ENCODE peak calls at places on chromosomes 4 and X, in seven cellular contexts. B is adrenal gland, W is GM13977, L is hepatocyte, M is right atrium auricular region, O is neural progenitor cell, F is epithelial cell of esophagus. C is an unnamed sample.

GRCh38 chrX:20056704-20057103 is 60.0 kb downstream of the MAP7D2 start:
- DNase-seq in M (no peak), F (peak; percentile 90), W (no peak), L (peak; percentile 8), B (no peak), O (peak; percentile 40), C (no peak)

GRCh38 chrX:8042304-8042703 is 115.1 kb upstream of the PNPLA4 start:
- DNase-seq in L (no peak), F (peak; percentile 42), W (no peak), B (no peak), M (no peak), O (peak; percentile 11), C (no peak)

GRCh38 chrX:42748067-42748850 is 29.7 kb downstream of the PPP1R2C start:
- DNase-seq in F (peak; percentile 42), B (no peak), O (no peak), W (no peak), M (no peak), L (no peak), C (no peak)

GRCh38 chrX:129523076-129524055 is at the start of gene SMARCA1:
- DNase-seq in B (peak; percentile 71), F (peak; percentile 5), W (no peak), M (no peak), O (peak; percentile 76), L (peak; percentile 84), C (peak; percentile 7)

GRCh38 chr4:167406181-167406580 is 171.9 kb upstream of the SPOCK3 start:
- DNase-seq in L (no peak), F (no peak), O (no peak), B (no peak), W (no peak), M (no peak), C (no peak)

GRCh38 chr4:152011469-152011868 is 250.7 kb upstream of the GATB start:
- DNase-seq in B (no peak), W (no peak), O (no peak), L (no peak), F (no peak), M (no peak), C (no peak)

GRCh38 chr4:8729408-8730149 is 137.0 kb downstream of the CPZ start:
- DNase-seq in F (no peak), W (no peak), M (peak; percentile 11), B (no peak), L (no peak), O (no peak), C (no peak)

GRCh38 chr4:176642472-176642871 is 150.2 kb downstream of the VEGFC start:
- DNase-seq in O (no peak), B (no peak), F (peak; percentile 23), L (no peak), W (peak; percentile 20), M (no peak), C (peak; percentile 10)

GRCh38 chrX:10901290-10901633 is 209.9 kb upstream of the HCCS start:
- DNase-seq in F (no peak), M (no peak), B (no peak), O (no peak), W (no peak), L (no peak), C (no peak)

GRCh38 chr4:22356996-22357596 is 158.8 kb downstream of the ADGRA3 start:
- DNase-seq in F (peak; percentile 47), M (no peak), O (no peak), L (peak; percentile 30), B (no peak), W (peak; percentile 10), C (peak; percentile 14)
- TF ChIP-seq CTCF in F (peak; percentile 44), M (no peak), O (peak; percentile 35), L (peak; percentile 51), B (no peak), W (peak; percentile 1), C (no peak)

GRCh38 chr4:150251752-150252190 is 173.5 kb downstream of the DCLK2 start:
- DNase-seq in M (no peak), W (no peak), L (no peak), B (no peak), F (no peak), O (peak; percentile 45), C (no peak)

GRCh38 chr4:150244600-150244999 is 166.4 kb downstream of the DCLK2 start:
- DNase-seq in L (no peak), B (no peak), O (no peak), F (no peak), M (no peak), W (no peak), C (no peak)

GRCh38 chr4:150250293-150250997 is 172.2 kb downstream of the DCLK2 start:
- DNase-seq in M (no peak), B (no peak), O (no peak), F (no peak), L (no peak), W (no peak), C (no peak)

GRCh38 chr4:150250998-150251651 is 172.9 kb downstream of the DCLK2 start:
- DNase-seq in O (no peak), M (no peak), L (peak; percentile 60), W (peak; percentile 70), B (no peak), F (no peak), C (peak; percentile 63)

DNA sequence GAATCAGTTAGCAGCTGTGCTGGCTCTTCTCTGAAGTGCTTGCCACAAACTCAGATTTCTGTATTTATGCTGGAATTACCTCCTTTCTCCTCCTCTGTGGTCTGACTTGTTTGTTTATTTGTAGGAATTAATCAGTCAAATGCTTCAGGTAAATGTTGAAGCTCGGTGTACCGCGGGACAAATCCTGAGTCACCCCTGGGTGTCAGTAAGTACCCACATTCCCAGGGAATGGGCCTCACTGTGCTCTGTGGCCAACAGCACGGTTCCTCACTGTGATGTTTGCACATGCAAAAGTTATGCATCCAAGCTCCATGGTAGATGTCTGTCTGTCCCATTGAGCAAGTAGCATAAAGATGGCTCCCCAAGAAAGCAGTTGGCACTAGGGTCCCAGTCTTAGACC is 169.9 kb downstream of the DCLK2 start:
- DNase-seq in F (peak; percentile 66), B (no peak), M (no peak), L (no peak), W (no peak), O (no peak), C (no peak)
- TF ChIP-seq CTCF in F (peak; percentile 20), B (no peak), M (no peak), L (peak; percentile 5), W (no peak), O (no peak), C (no peak)

GRCh38 chr4:182370491-182370890 is 127.3 kb downstream of the TENM3 start:
- DNase-seq in W (no peak), F (no peak), O (no peak), L (no peak), M (no peak), B (no peak), C (no peak)
- TF ChIP-seq CTCF in W (no peak), F (no peak), O (no peak), L (no peak), M (no peak), B (no peak), C (no peak)

GRCh38 chrX:106038625-106039024 is at the start of gene SERPINA7:
- DNase-seq in M (no peak), W (no peak), B (no peak), F (no peak), O (no peak), L (no peak), C (no peak)

GRCh38 chrX:106037835-106038473 is 573 bp downstream of the SERPINA7 start:
- DNase-seq in F (no peak), B (no peak), W (no peak), O (no peak), M (no peak), L (no peak), C (no peak)

GRCh38 chrX:106042296-106042695 is 3.8 kb upstream of the SERPINA7 start:
- DNase-seq in F (no peak), L (no peak), O (no peak), B (no peak), W (no peak), M (no peak), C (no peak)

GRCh38 chrX:106036716-106037115 is 1.8 kb downstream of the SERPINA7 start:
- DNase-seq in O (no peak), L (no peak), B (no peak), M (no peak), F (no peak), W (no peak), C (no peak)

GRCh38 chrX:106039920-106040319 is 1.4 kb upstream of the SERPINA7 start:
- DNase-seq in F (peak; percentile 29), O (peak; percentile 39), M (no peak), W (no peak), B (peak; percentile 14), L (peak; percentile 23), C (no peak)
- TF ChIP-seq CTCF in F (peak; percentile 63), O (peak; percentile 42), M (no peak), W (peak; percentile 20), B (peak; percentile 36), L (peak; percentile 48), C (no peak)

GRCh38 chr4:118032691-118033090 is 1.6 kb upstream of the NDST3 start:
- DNase-seq in B (no peak), M (no peak), F (peak; percentile 46), O (no peak), L (peak; percentile 16), W (no peak), C (no peak)

GRCh38 chr4:118035309-118035708 is 1.0 kb downstream of the NDST3 start:
- DNase-seq in F (no peak), O (no peak), L (no peak), W (no peak), B (no peak), M (no peak), C (no peak)

GRCh38 chr4:118036336-118036735 is 2.0 kb downstream of the NDST3 start:
- DNase-seq in F (no peak), M (no peak), O (no peak), B (no peak), L (no peak), W (no peak), C (no peak)

GRCh38 chr4:118034061-118034785 is at the start of gene NDST3:
- DNase-seq in W (peak; percentile 50), O (peak; percentile 88), L (peak; percentile 79), B (peak; percentile 21), F (peak; percentile 77), M (no peak), C (peak; percentile 23)

DNA sequence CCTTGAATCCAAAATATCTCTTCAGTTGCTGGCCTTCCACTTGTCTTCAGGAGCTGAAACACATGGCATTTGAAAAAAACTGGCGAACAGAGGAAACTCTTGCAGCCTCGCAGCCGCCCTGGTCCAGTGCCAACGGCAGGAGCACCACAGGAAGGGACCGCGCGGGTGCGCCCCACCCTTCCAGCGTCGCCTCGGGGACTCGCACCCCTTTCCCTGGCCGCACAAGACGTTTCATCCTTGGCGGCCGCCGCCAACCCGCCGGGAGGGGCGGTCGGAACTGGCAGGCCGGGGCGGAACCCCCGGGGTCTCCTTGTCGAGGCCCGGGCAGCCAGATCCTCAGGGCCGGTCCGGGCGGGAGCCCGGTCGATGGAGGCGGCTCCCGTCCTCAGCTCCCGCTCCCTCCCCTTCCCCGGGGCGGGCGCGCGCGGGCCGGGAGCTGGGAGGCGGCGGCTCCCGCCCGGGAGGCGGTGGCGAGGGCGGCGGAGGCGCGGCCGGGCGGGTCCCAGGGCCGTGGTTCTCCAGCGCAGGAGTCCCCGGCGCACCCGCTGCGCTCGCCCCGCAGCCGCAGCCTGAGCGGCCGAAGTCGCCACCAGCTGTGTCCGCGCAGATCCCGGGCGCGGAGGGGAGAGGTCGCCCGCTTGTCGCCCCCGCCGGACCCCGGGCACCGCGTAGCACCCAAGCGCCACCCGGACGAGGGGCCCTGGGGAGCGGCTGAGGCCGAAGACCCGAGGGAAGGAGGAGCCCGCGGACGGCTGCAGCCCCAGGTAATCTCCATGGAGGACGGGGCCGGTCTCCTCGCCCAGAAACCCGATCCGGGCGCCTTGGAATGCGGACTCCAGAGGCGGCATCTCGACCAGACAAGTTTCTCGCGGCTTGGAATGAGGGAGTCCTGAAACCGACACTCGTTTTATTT is 882 bp upstream of the NDST3 start:
- DNase-seq in M (no peak), F (peak; percentile 48), O (peak; percentile 82), W (peak; percentile 22), B (no peak), L (peak; percentile 67), C (no peak)
- TF ChIP-seq CTCF in M (no peak), F (no peak), O (peak; percentile 20), W (no peak), B (no peak), L (no peak), C (no peak)